ENCODE peak calls at places on chromosomes 4 and X, in seven cellular contexts. I is cardiac fibroblast, N is heart right ventricle, D is A549, Z is mucosa of descending colon, C is ascending aorta, J is PC-3. T is an unnamed sample.

GRCh38 chrX:10190367-10190766 is 33.6 kb downstream of the CLCN4 start:
- DNase-seq in I (peak; percentile 82), Z (no peak), N (no peak), D (peak; percentile 68), J (peak; percentile 77), C (no peak), T (no peak)

GRCh38 chr4:95267081-95267480 is 281.7 kb downstream of the UNC5C start:
- DNase-seq in I (peak; percentile 83), J (peak; percentile 80), Z (no peak), C (no peak), N (no peak), D (peak; percentile 9), T (no peak)

GRCh38 chr4:159267940-159268327 is 165.1 kb downstream of the RAPGEF2 start:
- DNase-seq in Z (no peak), C (no peak), N (no peak), D (no peak), J (no peak), I (peak; percentile 64), T (no peak)

GRCh38 chrX:39676434-39676833 is 421.3 kb downstream of the BCOR start:
- DNase-seq in Z (no peak), C (no peak), I (no peak), N (no peak), D (no peak), J (no peak), T (no peak)

GRCh38 chr4:101944649-101945048 is 154.1 kb downstream of the BANK1 start:
- DNase-seq in I (peak; percentile 16), C (no peak), N (no peak), J (peak; percentile 9), D (no peak), Z (no peak), T (no peak)

GRCh38 chr4:121243476-121243875 is 79.4 kb upstream of the TNIP3 start:
- DNase-seq in C (no peak), N (no peak), I (no peak), J (no peak), D (no peak), Z (no peak), T (no peak)

GRCh38 chr4:996994-997374 is 3.8 kb upstream of the SLC26A1 start:
- DNase-seq in C (no peak), Z (no peak), D (no peak), I (no peak), N (no peak), J (no peak), T (no peak)

GRCh38 chr4:3857316-3857926 is 91.2 kb downstream of the ADRA2C start:
- DNase-seq in Z (peak; percentile 12), I (no peak), D (no peak), J (no peak), C (no peak), N (no peak), T (no peak)

GRCh38 chr4:180219080-180219479 is 2024.1 kb upstream of the TENM3 start:
- DNase-seq in I (no peak), J (no peak), N (no peak), Z (no peak), C (no peak), D (no peak), T (no peak)

GRCh38 chrX:20442597-20442996 is 175.9 kb upstream of the RPS6KA3 start:
- DNase-seq in Z (peak; percentile 85), D (peak; percentile 40), J (peak; percentile 86), N (peak; percentile 75), C (no peak), I (peak; percentile 87), T (peak; percentile 60)

GRCh38 chr4:8849266-8850073 is 22.2 kb downstream of the HMX1 start:
- DNase-seq in C (peak; percentile 6), J (no peak), N (no peak), Z (no peak), I (no peak), D (no peak), T (no peak)

GRCh38 chr4:1082215-1083182 is 30.9 kb downstream of the RNF212 start:
- DNase-seq in I (peak; percentile 78), N (peak; percentile 34), J (peak; percentile 92), D (peak; percentile 71), Z (peak; percentile 68), C (peak; percentile 76), T (no peak)

GRCh38 chr4:131488772-131489171 is 1660.3 kb upstream of the PCDH10 start:
- DNase-seq in N (no peak), Z (no peak), I (no peak), J (no peak), D (no peak), C (no peak), T (no peak)

GRCh38 chr4:48718818-48719465 is 61.1 kb downstream of the FRYL start:
- DNase-seq in C (no peak), D (no peak), J (no peak), N (no peak), I (no peak), Z (no peak), T (no peak)

GRCh38 chr4:25888781-25889180 is 25.2 kb upstream of the SMIM20 start:
- DNase-seq in J (peak; percentile 14), N (no peak), D (no peak), I (peak; percentile 58), C (no peak), Z (no peak), T (no peak)

GRCh38 chr4:47926667-47927258 is 12.4 kb upstream of the NFXL1 start:
- DNase-seq in C (no peak), N (peak; percentile 17), D (peak; percentile 24), I (peak; percentile 63), J (peak; percentile 67), Z (no peak), T (no peak)

GRCh38 chr4:82989567-82990429 is 20.8 kb downstream of the LIN54 start:
- DNase-seq in D (no peak), I (no peak), C (no peak), J (no peak), N (no peak), Z (no peak), T (no peak)

GRCh38 chr4:159248383-159249178 is 145.7 kb downstream of the RAPGEF2 start:
- DNase-seq in J (no peak), Z (no peak), N (no peak), D (no peak), C (no peak), I (peak; percentile 94), T (no peak)

DNA sequence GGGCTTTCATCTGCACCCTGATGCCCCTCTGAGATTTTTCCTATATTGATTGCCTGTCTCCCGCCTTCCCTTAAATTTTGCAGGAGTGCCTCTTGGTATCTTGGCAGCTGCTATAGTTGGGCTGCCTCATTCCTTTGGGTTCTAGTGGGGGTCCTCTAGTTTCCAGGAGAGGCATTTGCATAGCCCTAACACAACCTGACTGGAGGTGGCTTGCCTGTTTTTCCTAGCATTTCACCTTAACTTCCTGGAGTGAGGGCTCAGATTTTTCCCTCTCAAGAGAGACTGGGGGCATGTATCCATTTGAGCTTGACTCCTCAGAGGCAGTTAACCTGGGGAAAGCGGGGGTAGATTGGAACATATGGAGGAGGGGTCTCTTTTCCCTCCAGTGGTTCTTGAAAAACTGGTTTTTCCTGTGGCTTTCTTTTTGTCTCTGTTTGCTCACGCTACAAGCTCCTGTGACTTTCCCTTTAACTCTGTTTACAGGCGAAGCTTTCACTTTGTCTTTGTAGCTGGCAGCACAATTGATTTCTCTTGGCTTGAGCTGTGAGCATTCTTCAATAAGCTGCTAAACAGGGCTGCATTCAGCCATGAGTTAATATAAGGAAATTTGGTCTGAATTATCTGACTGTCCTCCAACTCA is 45.9 kb downstream of the UGT2A3 start:
- DNase-seq in I (no peak), C (no peak), D (no peak), J (peak; percentile 74), N (no peak), Z (no peak), T (no peak)
- H3K4me3 ChIP-seq in I (no peak overlapping the region), C (peak overlapping the region; percentile 19), D (no peak overlapping the region), J (peak overlapping the region; percentile 52), N (no peak overlapping the region), Z (no peak overlapping the region), T (no peak overlapping the region)

DNA sequence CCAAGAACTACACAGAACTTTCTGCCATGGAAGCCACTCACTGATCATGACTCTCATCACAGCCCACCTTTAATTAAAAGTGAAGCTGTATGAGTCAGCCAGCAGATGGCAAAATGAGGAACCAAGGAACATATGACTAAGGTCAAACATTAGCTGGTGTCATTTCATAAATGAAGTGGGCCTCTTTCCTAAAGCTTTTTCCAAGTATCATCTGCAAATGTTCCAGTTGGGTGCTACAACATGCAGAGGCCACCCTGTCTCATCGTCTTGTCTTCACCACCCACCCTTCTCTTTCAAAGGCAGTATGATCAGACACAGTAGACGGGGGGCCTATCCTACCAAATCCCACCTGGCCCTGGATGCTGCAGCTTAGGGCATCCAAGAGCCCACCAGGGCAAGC is 9.2 kb upstream of the EOLA1 start:
- DNase-seq in Z (no peak), N (no peak), J (no peak), C (no peak), D (no peak), I (no peak), T (no peak)
- TF ChIP-seq CTCF in Z (no peak), N (no peak), J (no peak), C (no peak), D (no peak), I (no peak), T (no peak)

GRCh38 chrX:153767674-153768055 is 3.6 kb downstream of the PLXNB3 start:
- DNase-seq in C (no peak), J (no peak), N (peak; percentile 2), D (no peak), Z (no peak), I (no peak), T (no peak)

GRCh38 chrX:153765138-153766079 is 1.4 kb downstream of the PLXNB3 start:
- DNase-seq in J (no peak), D (no peak), N (peak; percentile 30), Z (peak; percentile 44), C (no peak), I (no peak), T (no peak)

GRCh38 chrX:153766098-153766817 is 2.2 kb downstream of the PLXNB3 start:
- DNase-seq in D (no peak), I (peak; percentile 59), C (peak; percentile 7), Z (peak; percentile 43), N (peak; percentile 11), J (peak; percentile 76), T (no peak)

GRCh38 chrX:153768311-153769157 is 4.5 kb downstream of the PLXNB3 start:
- DNase-seq in N (peak; percentile 5), C (no peak), Z (peak; percentile 44), I (no peak), J (no peak), D (no peak), T (no peak)

DNA sequence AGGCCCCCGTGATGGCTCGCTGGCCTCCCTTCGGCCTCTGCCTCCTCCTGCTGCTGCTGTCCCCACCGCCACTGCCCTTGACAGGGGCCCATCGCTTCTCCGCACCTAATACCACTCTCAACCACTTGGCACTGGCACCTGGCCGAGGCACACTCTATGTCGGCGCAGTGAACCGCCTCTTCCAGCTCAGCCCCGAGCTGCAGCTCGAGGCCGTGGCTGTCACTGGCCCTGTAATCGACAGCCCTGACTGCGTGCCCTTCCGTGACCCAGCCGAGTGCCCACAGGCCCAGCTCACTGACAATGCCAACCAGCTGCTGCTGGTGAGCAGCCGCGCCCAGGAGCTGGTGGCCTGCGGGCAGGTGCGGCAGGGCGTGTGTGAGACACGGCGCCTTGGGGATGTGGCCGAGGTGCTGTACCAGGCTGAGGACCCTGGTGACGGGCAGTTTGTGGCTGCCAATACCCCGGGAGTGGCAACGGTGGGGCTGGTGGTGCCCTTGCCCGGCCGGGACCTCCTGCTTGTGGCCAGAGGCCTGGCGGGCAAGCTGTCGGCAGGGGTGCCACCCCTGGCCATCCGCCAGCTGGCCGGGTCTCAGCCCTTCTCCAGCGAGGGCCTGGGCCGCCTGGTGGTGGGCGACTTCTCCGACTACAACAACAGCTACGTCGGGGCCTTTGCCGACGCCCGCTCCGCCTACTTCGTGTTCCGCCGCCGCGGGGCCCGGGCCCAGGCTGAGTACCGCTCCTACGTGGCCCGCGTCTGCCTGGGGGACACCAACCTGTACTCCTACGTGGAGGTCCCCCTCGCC is 3.0 kb downstream of the PLXNB3 start:
- DNase-seq in J (no peak), Z (peak; percentile 48), C (peak; percentile 7), D (no peak), N (peak; percentile 10), I (no peak), T (no peak)
- H3K4me3 ChIP-seq in J (peak overlapping the region; percentile 68), Z (no peak overlapping the region), C (no peak overlapping the region), D (no peak overlapping the region), N (no peak overlapping the region), I (no peak overlapping the region), T (no peak overlapping the region)

GRCh38 chrX:134685662-134686061 is 27.4 kb upstream of the PLAC1 start:
- DNase-seq in N (no peak), J (no peak), D (no peak), C (no peak), Z (no peak), I (peak; percentile 69), T (no peak)
- TF ChIP-seq CTCF in N (no peak), J (no peak), D (no peak), C (no peak), Z (no peak), I (no peak), T (no peak)

T was measured in GM12864.